ENCODE peak calls at places on chromosomes 3 and 15, in five cellular contexts. One of them, this sample, is unnamed.

GRCh38 chr3:193418576-193419373 is 40.2 kb upstream of the ATP13A5 start:
- DNase-seq in GM13976: no peak
- DNase-seq in fibroblast of gingiva: no peak
- DNase-seq in activated CD8-positive, alpha-beta memory T cell treated with anti-CD3 and anti-CD28 coated beads for 4 hours: no peak
- DNase-seq in MM.1S: no peak
- DNase-seq in this sample: no peak

GRCh38 chr3:130939753-130940152 is 45.9 kb downstream of the ATP2C1 start:
- DNase-seq in GM13976: no peak
- DNase-seq in fibroblast of gingiva: peak; percentile 6
- DNase-seq in activated CD8-positive, alpha-beta memory T cell treated with anti-CD3 and anti-CD28 coated beads for 4 hours: no peak
- DNase-seq in MM.1S: no peak
- DNase-seq in this sample: no peak

GRCh38 chr15:64008177-64008576 is 38.1 kb downstream of the DAPK2 start:
- DNase-seq in GM13976: no peak
- DNase-seq in fibroblast of gingiva: no peak
- DNase-seq in activated CD8-positive, alpha-beta memory T cell treated with anti-CD3 and anti-CD28 coated beads for 4 hours: no peak
- DNase-seq in MM.1S: no peak
- DNase-seq in this sample: no peak

GRCh38 chr3:171388537-171388936 is 71.7 kb downstream of the TNIK start:
- DNase-seq in GM13976: no peak
- DNase-seq in fibroblast of gingiva: no peak
- DNase-seq in activated CD8-positive, alpha-beta memory T cell treated with anti-CD3 and anti-CD28 coated beads for 4 hours: no peak
- DNase-seq in MM.1S: no peak
- DNase-seq in this sample: no peak

GRCh38 chr15:83200589-83200988 is 7.0 kb downstream of the HDGFL3 start:
- DNase-seq in GM13976: no peak
- DNase-seq in fibroblast of gingiva: no peak
- DNase-seq in activated CD8-positive, alpha-beta memory T cell treated with anti-CD3 and anti-CD28 coated beads for 4 hours: no peak
- DNase-seq in MM.1S: no peak
- DNase-seq in this sample: no peak

GRCh38 chr3:51945031-51945840 is 3.1 kb downstream of the PARP3 start:
- DNase-seq in GM13976: no peak
- DNase-seq in fibroblast of gingiva: no peak
- DNase-seq in activated CD8-positive, alpha-beta memory T cell treated with anti-CD3 and anti-CD28 coated beads for 4 hours: no peak
- DNase-seq in MM.1S: no peak
- DNase-seq in this sample: no peak

GRCh38 chr15:60320365-60320764 is 77.4 kb downstream of the ANXA2 start:
- DNase-seq in GM13976: no peak
- DNase-seq in fibroblast of gingiva: no peak
- DNase-seq in activated CD8-positive, alpha-beta memory T cell treated with anti-CD3 and anti-CD28 coated beads for 4 hours: no peak
- DNase-seq in MM.1S: peak; percentile 74
- DNase-seq in this sample: no peak

GRCh38 chr3:147705626-147706025 is 296.5 kb downstream of the ZIC1 start:
- DNase-seq in GM13976: no peak
- DNase-seq in fibroblast of gingiva: no peak
- DNase-seq in activated CD8-positive, alpha-beta memory T cell treated with anti-CD3 and anti-CD28 coated beads for 4 hours: no peak
- DNase-seq in MM.1S: no peak
- DNase-seq in this sample: no peak

GRCh38 chr3:140180603-140181002 is 245.6 kb downstream of the CLSTN2 start:
- DNase-seq in GM13976: no peak
- DNase-seq in fibroblast of gingiva: peak; percentile 20
- DNase-seq in activated CD8-positive, alpha-beta memory T cell treated with anti-CD3 and anti-CD28 coated beads for 4 hours: no peak
- DNase-seq in MM.1S: no peak
- DNase-seq in this sample: peak; percentile 44

GRCh38 chr15:82951472-82952155 is 906 bp downstream of the HOMER2 start:
- DNase-seq in GM13976: peak; percentile 42
- DNase-seq in fibroblast of gingiva: no peak
- DNase-seq in activated CD8-positive, alpha-beta memory T cell treated with anti-CD3 and anti-CD28 coated beads for 4 hours: no peak
- DNase-seq in MM.1S: no peak
- DNase-seq in this sample: no peak

GRCh38 chr3:179286331-179286730 is 35.4 kb upstream of the KCNMB3 start:
- DNase-seq in GM13976: no peak
- DNase-seq in fibroblast of gingiva: no peak
- DNase-seq in activated CD8-positive, alpha-beta memory T cell treated with anti-CD3 and anti-CD28 coated beads for 4 hours: no peak
- DNase-seq in MM.1S: no peak
- DNase-seq in this sample: no peak

GRCh38 chr3:123656691-123657090 is 71.8 kb upstream of the HACD2 start:
- DNase-seq in GM13976: no peak
- DNase-seq in fibroblast of gingiva: no peak
- DNase-seq in activated CD8-positive, alpha-beta memory T cell treated with anti-CD3 and anti-CD28 coated beads for 4 hours: no peak
- DNase-seq in MM.1S: peak; percentile 23
- DNase-seq in this sample: no peak

GRCh38 chr3:193776626-193777025 is 183.6 kb downstream of the OPA1 start:
- DNase-seq in GM13976: no peak
- DNase-seq in fibroblast of gingiva: no peak
- DNase-seq in activated CD8-positive, alpha-beta memory T cell treated with anti-CD3 and anti-CD28 coated beads for 4 hours: no peak
- DNase-seq in MM.1S: peak; percentile 21
- DNase-seq in this sample: no peak

GRCh38 chr3:48896991-48897390 is 1.7 kb downstream of the SLC25A20 start:
- DNase-seq in GM13976: no peak
- DNase-seq in fibroblast of gingiva: peak; percentile 29
- DNase-seq in activated CD8-positive, alpha-beta memory T cell treated with anti-CD3 and anti-CD28 coated beads for 4 hours: no peak
- DNase-seq in MM.1S: peak; percentile 97
- DNase-seq in this sample: no peak

GRCh38 chr3:47475029-47475569 is 642 bp downstream of the SCAP start:
- DNase-seq in GM13976: no peak
- DNase-seq in fibroblast of gingiva: peak; percentile 23
- DNase-seq in activated CD8-positive, alpha-beta memory T cell treated with anti-CD3 and anti-CD28 coated beads for 4 hours: no peak
- DNase-seq in MM.1S: peak; percentile 22
- DNase-seq in this sample: peak; percentile 49

GRCh38 chr3:64939309-64939708 is 251.5 kb upstream of the ADAMTS9 start:
- DNase-seq in GM13976: no peak
- DNase-seq in fibroblast of gingiva: no peak
- DNase-seq in activated CD8-positive, alpha-beta memory T cell treated with anti-CD3 and anti-CD28 coated beads for 4 hours: no peak
- DNase-seq in MM.1S: no peak
- DNase-seq in this sample: no peak

GRCh38 chr3:31532587-31533168 is at the start of gene STT3B:
- DNase-seq in GM13976: peak; percentile 83
- DNase-seq in fibroblast of gingiva: peak; percentile 85
- DNase-seq in activated CD8-positive, alpha-beta memory T cell treated with anti-CD3 and anti-CD28 coated beads for 4 hours: peak; percentile 74
- DNase-seq in MM.1S: peak; percentile 81
- DNase-seq in this sample: peak; percentile 82

GRCh38 chr3:53191836-53192480 is 30.9 kb downstream of the PRKCD start:
- DNase-seq in GM13976: no peak
- DNase-seq in fibroblast of gingiva: no peak
- DNase-seq in activated CD8-positive, alpha-beta memory T cell treated with anti-CD3 and anti-CD28 coated beads for 4 hours: no peak
- DNase-seq in MM.1S: no peak
- DNase-seq in this sample: no peak

GRCh38 chr3:9469953-9470352 is 72.5 kb downstream of the SETD5 start:
- DNase-seq in GM13976: no peak
- DNase-seq in fibroblast of gingiva: no peak
- DNase-seq in activated CD8-positive, alpha-beta memory T cell treated with anti-CD3 and anti-CD28 coated beads for 4 hours: no peak
- DNase-seq in MM.1S: no peak
- DNase-seq in this sample: no peak

GRCh38 chr3:175304437-175304836 is 445.3 kb downstream of the NAALADL2 start:
- DNase-seq in GM13976: no peak
- DNase-seq in fibroblast of gingiva: no peak
- DNase-seq in activated CD8-positive, alpha-beta memory T cell treated with anti-CD3 and anti-CD28 coated beads for 4 hours: no peak
- DNase-seq in MM.1S: no peak
- DNase-seq in this sample: no peak

GRCh38 chr3:138361561-138361971 is 13.2 kb downstream of the MRAS start:
- DNase-seq in GM13976: no peak
- DNase-seq in fibroblast of gingiva: no peak
- DNase-seq in activated CD8-positive, alpha-beta memory T cell treated with anti-CD3 and anti-CD28 coated beads for 4 hours: no peak
- DNase-seq in MM.1S: no peak
- DNase-seq in this sample: no peak

GRCh38 chr3:125172346-125172745 is 40.2 kb downstream of the SLC12A8 start:
- DNase-seq in GM13976: no peak
- DNase-seq in fibroblast of gingiva: no peak
- DNase-seq in activated CD8-positive, alpha-beta memory T cell treated with anti-CD3 and anti-CD28 coated beads for 4 hours: no peak
- DNase-seq in MM.1S: no peak
- DNase-seq in this sample: no peak

GRCh38 chr3:81477740-81478139 is 283.7 kb downstream of the GBE1 start:
- DNase-seq in GM13976: no peak
- DNase-seq in fibroblast of gingiva: no peak
- DNase-seq in activated CD8-positive, alpha-beta memory T cell treated with anti-CD3 and anti-CD28 coated beads for 4 hours: no peak
- DNase-seq in MM.1S: peak; percentile 59
- DNase-seq in this sample: no peak

GRCh38 chr15:66006986-66007385 is 137.7 kb downstream of the RAB11A start:
- DNase-seq in GM13976: no peak
- DNase-seq in fibroblast of gingiva: peak; percentile 48
- DNase-seq in activated CD8-positive, alpha-beta memory T cell treated with anti-CD3 and anti-CD28 coated beads for 4 hours: no peak
- DNase-seq in MM.1S: no peak
- DNase-seq in this sample: peak; percentile 9

GRCh38 chr15:101305820-101306255 is 10.8 kb upstream of the SNRPA1 start:
- DNase-seq in GM13976: no peak
- DNase-seq in fibroblast of gingiva: no peak
- DNase-seq in activated CD8-positive, alpha-beta memory T cell treated with anti-CD3 and anti-CD28 coated beads for 4 hours: no peak
- DNase-seq in MM.1S: no peak
- DNase-seq in this sample: no peak

GRCh38 chr3:170751083-170751893 is 118.7 kb downstream of the RPL22L1 start:
- DNase-seq in GM13976: no peak
- DNase-seq in fibroblast of gingiva: peak; percentile 96
- DNase-seq in activated CD8-positive, alpha-beta memory T cell treated with anti-CD3 and anti-CD28 coated beads for 4 hours: no peak
- DNase-seq in MM.1S: no peak
- DNase-seq in this sample: peak; percentile 97

GRCh38 chr15:38257676-38258075 is 5.0 kb downstream of the SPRED1 start:
- DNase-seq in GM13976: no peak
- DNase-seq in fibroblast of gingiva: no peak
- DNase-seq in activated CD8-positive, alpha-beta memory T cell treated with anti-CD3 and anti-CD28 coated beads for 4 hours: no peak
- DNase-seq in MM.1S: no peak
- DNase-seq in this sample: no peak

GRCh38 chr3:43796041-43796596 is 105.4 kb downstream of the ABHD5 start:
- DNase-seq in GM13976: no peak
- DNase-seq in fibroblast of gingiva: no peak
- DNase-seq in activated CD8-positive, alpha-beta memory T cell treated with anti-CD3 and anti-CD28 coated beads for 4 hours: no peak
- DNase-seq in MM.1S: no peak
- DNase-seq in this sample: peak; percentile 50

GRCh38 chr3:40022267-40022827 is 212.9 kb downstream of the MYRIP start:
- DNase-seq in GM13976: no peak
- DNase-seq in fibroblast of gingiva: no peak
- DNase-seq in activated CD8-positive, alpha-beta memory T cell treated with anti-CD3 and anti-CD28 coated beads for 4 hours: no peak
- DNase-seq in MM.1S: no peak
- DNase-seq in this sample: no peak

GRCh38 chr3:72359743-72360142 is 488.5 kb downstream of the SHQ1 start:
- DNase-seq in GM13976: no peak
- DNase-seq in fibroblast of gingiva: no peak
- DNase-seq in activated CD8-positive, alpha-beta memory T cell treated with anti-CD3 and anti-CD28 coated beads for 4 hours: no peak
- DNase-seq in MM.1S: no peak
- DNase-seq in this sample: no peak

GRCh38 chr15:70923311-70924080 is 30.9 kb downstream of the LRRC49 start:
- DNase-seq in GM13976: no peak
- DNase-seq in fibroblast of gingiva: no peak
- DNase-seq in activated CD8-positive, alpha-beta memory T cell treated with anti-CD3 and anti-CD28 coated beads for 4 hours: no peak
- DNase-seq in MM.1S: no peak
- DNase-seq in this sample: peak; percentile 68